ENCODE peak calls at places on chromosomes 13 and 19, in eight cellular contexts. S is heart right ventricle, Z is cardiac muscle cell, O is HepG2, T is left lung, U is PC-3, I is lung, C is fibroblast of lung. Y is an unnamed sample.

GRCh38 chr13:95156208-95156607 is 145.0 kb downstream of the ABCC4 start:
- DNase-seq in S (no peak), Z (peak), O (peak), T (no peak), U (peak), I (no peak), C (peak), Y (peak)

GRCh38 chr19:5424192-5424973 is 30.8 kb upstream of the ZNRF4 start:
- DNase-seq in S (no peak), Z (no peak), O (no peak), T (no peak), U (no peak), I (no peak), C (no peak), Y (no peak)

GRCh38 chr13:96089749-96090239 is at the start of gene HS6ST3:
- DNase-seq in S (peak), Z (peak), O (no peak), T (peak), U (peak), I (no peak), C (no peak), Y (peak)

GRCh38 chr19:10339380-10339960 is at the start of gene ICAM3:
- DNase-seq in S (no peak), Z (no peak), O (no peak), T (peak), U (no peak), I (peak), C (no peak), Y (no peak)

GRCh38 chr19:2424686-2425621 is 2.4 kb downstream of the TIMM13 start:
- DNase-seq in S (peak), Z (peak), O (no peak), T (peak), U (peak), I (no peak), C (peak), Y (no peak)

GRCh38 chr13:111547726-111548273 is 227.4 kb downstream of the TEX29 start:
- DNase-seq in S (no peak), Z (no peak), O (no peak), T (no peak), U (no peak), I (no peak), C (no peak), Y (no peak)

GRCh38 chr13:73702419-73703071 is 431.7 kb downstream of the KLF12 start:
- DNase-seq in S (no peak), Z (no peak), O (no peak), T (no peak), U (peak), I (no peak), C (no peak), Y (peak)

GRCh38 chr19:38907227-38907626 is 4.8 kb downstream of the CCER2 start:
- DNase-seq in S (no peak), Z (no peak), O (no peak), T (no peak), U (no peak), I (no peak), C (no peak), Y (no peak)

GRCh38 chr13:102591988-102592781 is 4.6 kb upstream of the TPP2 start:
- DNase-seq in S (peak), Z (peak), O (peak), T (peak), U (peak), I (peak), C (peak), Y (peak)

GRCh38 chr19:54388001-54388802 is 23.5 kb upstream of the LAIR1 start:
- DNase-seq in S (no peak), Z (no peak), O (no peak), T (peak), U (no peak), I (no peak), C (no peak), Y (no peak)

GRCh38 chr13:60139272-60139671 is 24.5 kb downstream of the DIAPH3 start:
- DNase-seq in S (no peak), Z (no peak), O (no peak), T (no peak), U (peak), I (no peak), C (no peak), Y (no peak)

DNA sequence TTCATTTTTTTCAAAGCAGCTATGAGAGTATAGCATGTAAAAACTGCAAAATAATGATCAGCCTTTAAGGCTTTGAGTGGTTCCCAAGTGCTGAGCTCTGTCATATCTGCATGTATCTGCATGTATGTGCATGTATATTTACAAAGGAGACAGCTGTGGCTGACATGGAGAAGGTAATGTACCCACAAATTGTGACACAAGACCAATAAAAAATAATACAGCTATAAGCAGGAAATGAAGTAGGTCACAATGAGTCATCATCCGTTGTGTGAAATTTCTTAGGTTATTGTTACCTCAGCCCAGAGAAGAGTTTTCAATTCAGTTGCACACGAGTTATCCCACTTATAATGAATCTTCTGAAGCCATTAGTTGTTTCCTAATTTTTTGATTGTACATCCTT is 60.9 kb upstream of the MED4 start:
- DNase-seq in S (no peak), Z (peak), O (no peak), T (no peak), U (peak), I (no peak), C (peak), Y (peak)
- H3K27ac ChIP-seq in S (no peak), Z (no peak), O (no peak), T (peak), U (peak), I (no peak), C (no peak), Y (peak)

DNA sequence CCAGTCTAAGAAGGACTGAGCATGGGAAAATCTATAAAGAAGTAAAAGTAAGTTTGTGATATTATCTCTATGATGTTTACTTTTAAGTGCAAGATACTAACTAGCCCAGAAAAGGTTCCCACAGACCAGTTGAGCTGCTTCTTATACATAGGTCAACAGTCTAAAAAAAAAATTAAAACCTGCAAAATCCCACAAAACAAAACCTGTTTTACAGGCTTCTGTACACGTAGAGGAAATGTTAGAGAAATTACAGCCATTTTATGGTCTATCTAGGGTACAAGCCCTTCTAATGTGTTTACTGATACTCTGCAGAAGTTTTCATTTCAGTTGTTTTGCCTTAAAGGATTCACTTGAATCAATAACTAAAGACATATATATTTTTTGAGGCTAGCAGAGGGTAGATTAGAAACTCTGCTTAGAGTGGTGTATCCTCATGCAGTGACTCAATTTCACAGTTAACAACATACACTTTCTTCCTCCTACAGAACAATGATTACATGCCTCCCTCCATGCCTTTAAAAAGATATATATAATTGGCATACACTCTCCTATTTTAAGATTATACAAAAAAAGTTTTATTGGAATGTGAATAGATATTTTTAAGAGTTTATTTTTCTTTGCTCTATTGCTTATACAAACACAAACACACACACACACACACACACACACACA is 43.9 kb downstream of the CAB39L start:
- DNase-seq in S (no peak), Z (no peak), O (no peak), T (no peak), U (peak), I (no peak), C (no peak), Y (no peak)
- H3K27ac ChIP-seq in S (no peak), Z (peak), O (no peak), T (peak), U (peak), I (no peak), C (no peak), Y (no peak)

GRCh38 chr13:44197791-44198770 is 175.5 kb upstream of the SERP2 start:
- DNase-seq in S (no peak), Z (peak), O (no peak), T (no peak), U (peak), I (no peak), C (peak), Y (no peak)
- H3K27ac ChIP-seq in S (no peak), Z (peak), O (no peak), T (no peak), U (peak), I (no peak), C (no peak), Y (no peak)

GRCh38 chr13:80273717-80274116 is 67.2 kb downstream of the SPRY2 start:
- DNase-seq in S (no peak), Z (no peak), O (no peak), T (no peak), U (no peak), I (no peak), C (no peak), Y (no peak)

GRCh38 chr13:80278706-80279105 is 62.2 kb downstream of the SPRY2 start:
- DNase-seq in S (no peak), Z (no peak), O (no peak), T (peak), U (no peak), I (no peak), C (no peak), Y (no peak)

GRCh38 chr13:80274643-80275042 is 66.3 kb downstream of the SPRY2 start:
- DNase-seq in S (no peak), Z (no peak), O (no peak), T (no peak), U (peak), I (no peak), C (no peak), Y (peak)

DNA sequence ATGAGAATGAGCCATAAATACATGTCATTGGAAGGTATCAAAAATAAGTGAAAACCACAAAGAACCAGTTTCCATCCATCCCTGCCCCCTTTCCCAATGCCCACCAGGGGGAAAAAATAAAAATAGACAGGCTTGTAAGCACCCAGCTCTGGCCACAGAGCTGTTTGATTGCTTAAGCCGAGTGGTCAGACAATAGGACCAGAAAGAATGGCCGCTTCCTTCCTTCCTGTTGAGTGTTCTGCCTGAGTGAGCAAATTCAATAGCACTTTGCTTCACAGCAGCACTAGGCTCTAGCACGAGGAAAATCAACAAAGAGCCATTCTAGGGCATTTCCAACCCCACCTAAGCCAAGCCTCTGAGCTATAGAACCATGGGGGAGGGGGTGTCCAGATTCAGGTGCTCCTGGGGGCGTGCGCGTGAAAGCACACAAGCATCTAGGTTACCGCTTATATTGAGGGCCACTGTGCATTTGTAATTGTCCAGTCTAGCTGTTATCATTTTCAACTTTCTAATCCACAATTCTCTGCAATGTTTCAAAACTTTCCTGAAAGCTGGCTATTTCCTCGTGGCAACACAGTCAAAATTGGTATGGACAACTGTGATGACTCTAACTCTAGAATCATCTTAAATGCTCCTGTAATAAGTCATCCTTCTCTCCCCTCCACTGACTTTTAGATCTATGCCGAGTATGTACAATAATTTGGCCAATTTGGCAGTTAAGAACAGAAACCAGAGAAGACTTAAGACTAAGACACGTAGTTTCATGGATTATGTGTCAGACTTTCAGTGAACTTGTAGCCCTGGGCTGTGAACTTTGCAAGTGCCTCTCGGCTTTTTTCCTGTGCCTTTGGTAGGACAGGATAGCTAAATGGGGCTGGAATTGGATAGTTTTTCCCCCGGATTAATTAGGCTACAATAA is 64.3 kb downstream of the SPRY2 start:
- DNase-seq in S (no peak), Z (peak), O (peak), T (no peak), U (peak), I (no peak), C (no peak), Y (no peak)
- H3K27ac ChIP-seq in S (no peak), Z (no peak), O (no peak), T (no peak), U (no peak), I (peak), C (no peak), Y (no peak)

DNA sequence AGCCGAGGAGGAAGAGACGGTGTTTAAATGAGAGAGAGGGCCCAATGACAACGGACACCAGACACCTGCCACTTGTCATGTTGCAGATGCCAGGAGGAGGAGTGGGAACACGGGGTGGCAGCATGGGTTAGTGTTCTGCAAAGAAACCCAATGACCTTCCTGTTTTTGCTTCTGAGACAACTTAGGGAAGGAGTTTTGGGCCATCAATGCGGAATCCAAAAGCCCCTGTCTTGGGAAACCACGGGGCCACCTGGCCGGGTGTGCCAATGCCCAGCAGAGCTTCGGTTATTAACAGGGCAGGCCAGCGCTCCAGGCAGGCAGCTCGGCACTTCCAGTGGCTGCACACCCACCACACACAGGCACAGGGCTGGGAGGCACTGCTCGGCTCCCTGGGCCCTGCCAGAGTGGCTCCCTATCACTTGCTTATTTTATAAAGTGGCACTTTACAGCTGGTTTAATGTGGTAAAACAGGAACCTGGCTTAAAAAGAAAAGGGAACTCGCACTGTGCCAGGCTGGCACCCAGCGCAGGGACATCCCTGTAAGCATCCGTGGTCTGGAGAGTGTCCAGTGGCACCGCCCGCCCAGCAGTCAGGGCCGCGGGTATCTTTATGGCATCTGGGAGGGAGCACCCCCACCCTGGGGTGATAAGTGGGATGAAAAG is 19.1 kb downstream of the ELL start:
- DNase-seq in S (peak), Z (no peak), O (no peak), T (peak), U (no peak), I (no peak), C (no peak), Y (no peak)
- H3K27ac ChIP-seq in S (no peak), Z (no peak), O (no peak), T (peak), U (no peak), I (no peak), C (no peak), Y (peak)

DNA sequence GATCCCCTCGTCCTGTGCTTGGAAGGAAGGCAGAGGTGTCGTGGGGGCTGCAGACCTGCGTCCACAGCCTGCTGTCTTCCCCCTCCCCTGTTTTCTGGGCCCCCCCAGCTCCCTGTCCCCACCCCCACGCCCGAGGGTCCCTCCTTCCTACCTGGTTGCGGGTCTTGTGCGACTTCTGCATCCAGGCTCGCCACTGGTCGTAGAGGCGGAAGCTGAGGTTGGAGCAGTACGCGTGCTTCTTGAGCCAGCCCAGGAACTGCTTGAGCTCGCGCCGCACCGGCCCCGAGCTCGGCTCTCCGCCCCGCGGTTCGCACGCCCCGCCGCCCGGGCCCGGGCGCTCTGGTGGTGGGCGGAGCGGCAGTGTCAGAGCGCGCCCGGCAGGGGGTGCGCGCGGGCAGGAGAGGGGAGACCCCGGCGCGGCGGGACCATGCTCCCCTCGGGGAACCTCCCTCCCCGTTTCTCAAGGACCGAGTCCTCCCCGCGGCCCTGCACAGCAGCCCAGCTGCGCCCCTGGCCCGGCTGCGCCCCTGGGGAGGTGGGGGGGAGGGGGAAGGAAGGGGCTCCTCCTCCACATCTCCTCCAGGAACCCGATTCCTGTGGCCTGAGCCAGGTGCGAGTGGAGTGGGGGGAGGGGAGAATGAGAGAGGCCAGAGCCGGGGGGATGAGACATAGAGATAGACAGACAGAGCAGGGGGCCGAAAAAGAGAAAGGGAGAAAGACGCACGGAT is 5.7 kb downstream of the REX1BD start:
- DNase-seq in S (peak), Z (peak), O (no peak), T (peak), U (peak), I (peak), C (peak), Y (peak)
- H3K27ac ChIP-seq in S (no peak), Z (no peak), O (no peak), T (no peak), U (no peak), I (no peak), C (no peak), Y (peak)

Y was measured in RWPE1.